ENCODE peak calls at places on chromosomes 1 and 21, in five cellular contexts. One of them, this sample, is unnamed.

GRCh38 chr1:14648931-14649860 is 50.7 kb downstream of the KAZN start:
- DNase-seq in dorsolateral prefrontal cortex: no peak
- DNase-seq in mammary epithelial cell: no peak
- DNase-seq in tibial artery: no peak
- DNase-seq in cardiac muscle cell: peak
- DNase-seq in this sample: no peak

GRCh38 chr1:3237994-3238704 is 169.1 kb downstream of the PRDM16 start:
- DNase-seq in tibial artery: peak
- DNase-seq in cardiac muscle cell: no peak
- DNase-seq in dorsolateral prefrontal cortex: no peak
- DNase-seq in mammary epithelial cell: no peak
- DNase-seq in this sample: no peak

GRCh38 chr1:199857103-199857502 is 170.4 kb upstream of the NR5A2 start:
- DNase-seq in cardiac muscle cell: peak
- DNase-seq in mammary epithelial cell: no peak
- DNase-seq in tibial artery: no peak
- DNase-seq in dorsolateral prefrontal cortex: no peak
- DNase-seq in this sample: no peak

GRCh38 chr1:159204071-159204790 is 444 bp upstream of the ACKR1 start:
- DNase-seq in cardiac muscle cell: peak
- DNase-seq in tibial artery: no peak
- DNase-seq in mammary epithelial cell: no peak
- DNase-seq in dorsolateral prefrontal cortex: no peak
- DNase-seq in this sample: no peak

GRCh38 chr1:237927198-237927597 is 36.5 kb upstream of the ZP4 start:
- DNase-seq in cardiac muscle cell: no peak
- DNase-seq in mammary epithelial cell: no peak
- DNase-seq in dorsolateral prefrontal cortex: no peak
- DNase-seq in tibial artery: no peak
- DNase-seq in this sample: no peak

GRCh38 chr1:155873860-155874259 is 14.5 kb downstream of the SYT11 start:
- DNase-seq in tibial artery: no peak
- DNase-seq in mammary epithelial cell: peak
- DNase-seq in cardiac muscle cell: peak
- DNase-seq in dorsolateral prefrontal cortex: no peak
- DNase-seq in this sample: no peak

GRCh38 chr1:226082959-226083302 is 20.4 kb downstream of the H3-3A start:
- DNase-seq in cardiac muscle cell: peak
- DNase-seq in tibial artery: peak
- DNase-seq in mammary epithelial cell: peak
- DNase-seq in dorsolateral prefrontal cortex: peak
- DNase-seq in this sample: no peak

GRCh38 chr1:214453109-214453722 is 98.2 kb downstream of the PTPN14 start:
- DNase-seq in mammary epithelial cell: peak
- DNase-seq in tibial artery: no peak
- DNase-seq in cardiac muscle cell: peak
- DNase-seq in dorsolateral prefrontal cortex: no peak
- DNase-seq in this sample: no peak

GRCh38 chr1:214670098-214670497 is 67.1 kb downstream of the CENPF start:
- DNase-seq in mammary epithelial cell: no peak
- DNase-seq in dorsolateral prefrontal cortex: peak
- DNase-seq in cardiac muscle cell: peak
- DNase-seq in tibial artery: peak
- DNase-seq in this sample: no peak

GRCh38 chr1:79839882-79840281 is 833.4 kb upstream of the ADGRL4 start:
- DNase-seq in tibial artery: no peak
- DNase-seq in dorsolateral prefrontal cortex: no peak
- DNase-seq in cardiac muscle cell: no peak
- DNase-seq in mammary epithelial cell: no peak
- DNase-seq in this sample: no peak

GRCh38 chr21:19607983-19608668 is 1204.5 kb upstream of the TMPRSS15 start:
- DNase-seq in cardiac muscle cell: no peak
- DNase-seq in dorsolateral prefrontal cortex: no peak
- DNase-seq in mammary epithelial cell: no peak
- DNase-seq in tibial artery: no peak
- DNase-seq in this sample: no peak

GRCh38 chr21:32624726-32625125 is 12.5 kb upstream of the CFAP298 start:
- DNase-seq in mammary epithelial cell: peak
- DNase-seq in dorsolateral prefrontal cortex: no peak
- DNase-seq in cardiac muscle cell: peak
- DNase-seq in tibial artery: no peak
- DNase-seq in this sample: no peak

GRCh38 chr1:79006564-79006963 is at the start of gene ADGRL4:
- DNase-seq in dorsolateral prefrontal cortex: no peak
- DNase-seq in cardiac muscle cell: peak
- DNase-seq in mammary epithelial cell: no peak
- DNase-seq in tibial artery: peak
- DNase-seq in this sample: no peak

GRCh38 chr1:46174448-46175231 is at the start of gene TSPAN1:
- DNase-seq in dorsolateral prefrontal cortex: no peak
- DNase-seq in cardiac muscle cell: peak
- DNase-seq in tibial artery: peak
- DNase-seq in mammary epithelial cell: peak
- DNase-seq in this sample: no peak

GRCh38 chr1:147625274-147625986 is 44.9 kb downstream of the ACP6 start:
- DNase-seq in cardiac muscle cell: no peak
- DNase-seq in dorsolateral prefrontal cortex: no peak
- DNase-seq in tibial artery: no peak
- DNase-seq in mammary epithelial cell: no peak
- DNase-seq in this sample: no peak

GRCh38 chr1:228978486-228979324 is 243.4 kb downstream of the RHOU start:
- DNase-seq in dorsolateral prefrontal cortex: no peak
- DNase-seq in mammary epithelial cell: no peak
- DNase-seq in tibial artery: peak
- DNase-seq in cardiac muscle cell: peak
- DNase-seq in this sample: no peak

GRCh38 chr1:27037518-27037917 is 24.9 kb upstream of the TENT5B start:
- DNase-seq in tibial artery: no peak
- DNase-seq in cardiac muscle cell: no peak
- DNase-seq in mammary epithelial cell: no peak
- DNase-seq in dorsolateral prefrontal cortex: no peak
- DNase-seq in this sample: no peak

GRCh38 chr1:94936861-94937620 is 10.1 kb upstream of the CNN3 start:
- DNase-seq in tibial artery: no peak
- DNase-seq in dorsolateral prefrontal cortex: no peak
- DNase-seq in mammary epithelial cell: no peak
- DNase-seq in cardiac muscle cell: no peak
- DNase-seq in this sample: no peak

GRCh38 chr1:29531596-29531995 is 295.3 kb downstream of the PTPRU start:
- DNase-seq in cardiac muscle cell: no peak
- DNase-seq in tibial artery: no peak
- DNase-seq in dorsolateral prefrontal cortex: peak
- DNase-seq in mammary epithelial cell: no peak
- DNase-seq in this sample: no peak

GRCh38 chr1:61742620-61743431 is 546 bp downstream of the PATJ start:
- DNase-seq in mammary epithelial cell: peak
- DNase-seq in cardiac muscle cell: peak
- DNase-seq in dorsolateral prefrontal cortex: no peak
- DNase-seq in tibial artery: peak
- DNase-seq in this sample: no peak

GRCh38 chr1:78658901-78659300 is 9.3 kb downstream of the IFI44 start:
- DNase-seq in cardiac muscle cell: peak
- DNase-seq in tibial artery: no peak
- DNase-seq in mammary epithelial cell: no peak
- DNase-seq in dorsolateral prefrontal cortex: no peak
- DNase-seq in this sample: no peak

GRCh38 chr1:31667065-31667785 is 22.5 kb upstream of the PEF1 start:
- DNase-seq in mammary epithelial cell: no peak
- DNase-seq in cardiac muscle cell: no peak
- DNase-seq in dorsolateral prefrontal cortex: no peak
- DNase-seq in tibial artery: no peak
- DNase-seq in this sample: no peak

GRCh38 chr1:187010571-187011309 is 182.0 kb downstream of the PLA2G4A start:
- DNase-seq in tibial artery: no peak
- DNase-seq in mammary epithelial cell: peak
- DNase-seq in cardiac muscle cell: no peak
- DNase-seq in dorsolateral prefrontal cortex: no peak
- DNase-seq in this sample: no peak

GRCh38 chr1:239914827-239915231 is 176.9 kb upstream of the FMN2 start:
- DNase-seq in mammary epithelial cell: peak
- DNase-seq in tibial artery: no peak
- DNase-seq in dorsolateral prefrontal cortex: no peak
- DNase-seq in cardiac muscle cell: peak
- DNase-seq in this sample: no peak

GRCh38 chr1:116538527-116538926 is 32.3 kb downstream of the CD58 start:
- DNase-seq in dorsolateral prefrontal cortex: no peak
- DNase-seq in cardiac muscle cell: peak
- DNase-seq in mammary epithelial cell: peak
- DNase-seq in tibial artery: no peak
- DNase-seq in this sample: no peak

GRCh38 chr21:26041441-26042180 is 129.0 kb downstream of the APP start:
- DNase-seq in dorsolateral prefrontal cortex: no peak
- DNase-seq in mammary epithelial cell: peak
- DNase-seq in tibial artery: peak
- DNase-seq in cardiac muscle cell: no peak
- DNase-seq in this sample: no peak

GRCh38 chr1:245156041-245156735 is 1.4 kb downstream of the KIF26B start:
- DNase-seq in tibial artery: peak
- DNase-seq in dorsolateral prefrontal cortex: peak
- DNase-seq in cardiac muscle cell: peak
- DNase-seq in mammary epithelial cell: peak
- DNase-seq in this sample: peak

GRCh38 chr1:208997726-208998312 is 585.7 kb upstream of the CAMK1G start:
- DNase-seq in mammary epithelial cell: no peak
- DNase-seq in dorsolateral prefrontal cortex: no peak
- DNase-seq in cardiac muscle cell: peak
- DNase-seq in tibial artery: no peak
- DNase-seq in this sample: no peak

GRCh38 chr1:44351289-44351688 is 3.8 kb downstream of the ERI3 start:
- DNase-seq in cardiac muscle cell: no peak
- DNase-seq in dorsolateral prefrontal cortex: no peak
- DNase-seq in tibial artery: no peak
- DNase-seq in mammary epithelial cell: no peak
- DNase-seq in this sample: no peak

GRCh38 chr1:187001198-187001904 is 172.6 kb downstream of the PLA2G4A start:
- DNase-seq in tibial artery: no peak
- DNase-seq in dorsolateral prefrontal cortex: no peak
- DNase-seq in cardiac muscle cell: peak
- DNase-seq in mammary epithelial cell: peak
- DNase-seq in this sample: no peak

GRCh38 chr1:6907201-6907600 is 121.9 kb downstream of the CAMTA1 start:
- DNase-seq in cardiac muscle cell: no peak
- DNase-seq in tibial artery: no peak
- DNase-seq in dorsolateral prefrontal cortex: no peak
- DNase-seq in mammary epithelial cell: no peak
- DNase-seq in this sample: no peak
- TF ChIP-seq CTCF in cardiac muscle cell: no peak
- TF ChIP-seq CTCF in tibial artery: no peak
- TF ChIP-seq CTCF in dorsolateral prefrontal cortex: no peak
- TF ChIP-seq CTCF in mammary epithelial cell: no peak
- TF ChIP-seq CTCF in this sample: no peak

GRCh38 chr1:160672789-160673695 is 26.2 kb upstream of the SLAMF1 start:
- DNase-seq in tibial artery: no peak
- DNase-seq in mammary epithelial cell: no peak
- DNase-seq in dorsolateral prefrontal cortex: no peak
- DNase-seq in cardiac muscle cell: no peak
- DNase-seq in this sample: no peak
- H3K27ac ChIP-seq in tibial artery: no peak
- H3K27ac ChIP-seq in mammary epithelial cell: no peak
- H3K27ac ChIP-seq in dorsolateral prefrontal cortex: no peak
- H3K27ac ChIP-seq in cardiac muscle cell: no peak
- H3K27ac ChIP-seq in this sample: peak

GRCh38 chr1:68442822-68443556 is 6.8 kb downstream of the RPE65 start:
- DNase-seq in tibial artery: peak
- DNase-seq in mammary epithelial cell: peak
- DNase-seq in dorsolateral prefrontal cortex: no peak
- DNase-seq in cardiac muscle cell: peak
- DNase-seq in this sample: no peak
- TF ChIP-seq CTCF in tibial artery: peak
- TF ChIP-seq CTCF in mammary epithelial cell: peak
- TF ChIP-seq CTCF in dorsolateral prefrontal cortex: peak
- TF ChIP-seq CTCF in cardiac muscle cell: peak
- TF ChIP-seq CTCF in this sample: no peak

GRCh38 chr1:16164821-16165364 is 9.0 kb upstream of the EPHA2 start:
- DNase-seq in dorsolateral prefrontal cortex: no peak
- DNase-seq in tibial artery: no peak
- DNase-seq in cardiac muscle cell: no peak
- DNase-seq in mammary epithelial cell: no peak
- DNase-seq in this sample: no peak

GRCh38 chr1:16168622-16169021 is 12.8 kb upstream of the EPHA2 start:
- DNase-seq in dorsolateral prefrontal cortex: no peak
- DNase-seq in cardiac muscle cell: no peak
- DNase-seq in mammary epithelial cell: no peak
- DNase-seq in tibial artery: no peak
- DNase-seq in this sample: no peak

GRCh38 chr1:16165548-16165947 is 9.7 kb upstream of the EPHA2 start:
- DNase-seq in cardiac muscle cell: no peak
- DNase-seq in mammary epithelial cell: no peak
- DNase-seq in tibial artery: no peak
- DNase-seq in dorsolateral prefrontal cortex: no peak
- DNase-seq in this sample: no peak

GRCh38 chr1:16166117-16166516 is 10.2 kb upstream of the EPHA2 start:
- DNase-seq in cardiac muscle cell: no peak
- DNase-seq in mammary epithelial cell: no peak
- DNase-seq in tibial artery: no peak
- DNase-seq in dorsolateral prefrontal cortex: no peak
- DNase-seq in this sample: no peak

GRCh38 chr1:16167331-16168143 is 11.7 kb upstream of the EPHA2 start:
- DNase-seq in cardiac muscle cell: no peak
- DNase-seq in dorsolateral prefrontal cortex: no peak
- DNase-seq in tibial artery: no peak
- DNase-seq in mammary epithelial cell: no peak
- DNase-seq in this sample: peak
- H3K27ac ChIP-seq in cardiac muscle cell: no peak
- H3K27ac ChIP-seq in dorsolateral prefrontal cortex: no peak
- H3K27ac ChIP-seq in tibial artery: peak
- H3K27ac ChIP-seq in mammary epithelial cell: no peak
- H3K27ac ChIP-seq in this sample: no peak

DNA sequence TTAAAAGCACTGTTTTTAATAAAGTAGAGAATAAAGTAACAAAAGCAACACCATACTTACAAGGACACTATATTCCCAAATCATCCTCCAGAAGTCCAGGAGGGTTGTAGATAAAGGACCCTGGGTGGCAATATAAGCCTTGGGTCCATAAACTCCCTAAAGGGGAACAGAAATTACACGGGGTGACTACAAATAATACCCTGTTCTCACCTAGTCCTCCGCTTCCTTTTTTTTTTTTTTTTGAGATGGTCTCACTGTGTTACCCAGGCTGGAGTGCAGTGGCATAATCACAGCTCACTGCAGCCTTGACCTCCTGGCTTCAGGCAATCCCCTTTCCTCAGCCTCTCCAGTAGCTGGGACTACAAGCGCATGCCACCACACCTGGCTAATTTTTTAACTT is 13.1 kb downstream of the PTPN22 start:
- DNase-seq in cardiac muscle cell: no peak
- DNase-seq in dorsolateral prefrontal cortex: no peak
- DNase-seq in mammary epithelial cell: no peak
- DNase-seq in tibial artery: no peak
- DNase-seq in this sample: no peak
- TF ChIP-seq CTCF in cardiac muscle cell: no peak
- TF ChIP-seq CTCF in dorsolateral prefrontal cortex: no peak
- TF ChIP-seq CTCF in mammary epithelial cell: no peak
- TF ChIP-seq CTCF in tibial artery: no peak
- TF ChIP-seq CTCF in this sample: no peak